ENCODE peak calls at places on chromosome 1, in six cellular contexts. F is SK-N-DZ; C is activated naive CD4-positive, alpha-beta T cell; W is LoVo; O is effector memory CD4-positive, alpha-beta T cell; Y is activated effector memory CD4-positive, alpha-beta T cell treated with anti-CD3 and anti-CD28 coated beads, Interleukin-2, amount 50 U/mL, for 16 hours. J is an unnamed sample.

GRCh38 chr1:59917026-59917784 is 9.4 kb downstream of the CYP2J2 start:
- DNase-seq in W (no peak), Y (no peak), F (no peak), C (no peak), O (no peak), J (no peak)

GRCh38 chr1:246160398-246160797 is 346.7 kb downstream of the SMYD3 start:
- DNase-seq in W (no peak), O (no peak), Y (no peak), C (no peak), F (no peak), J (no peak)

GRCh38 chr1:5447479-5448070 is 544.6 kb downstream of the NPHP4 start:
- DNase-seq in C (no peak), O (no peak), F (peak; percentile 6), W (no peak), Y (no peak), J (no peak)

GRCh38 chr1:12617901-12618660 is at the start of gene DHRS3:
- DNase-seq in F (no peak), W (peak; percentile 85), Y (peak; percentile 87), O (peak; percentile 43), C (no peak), J (peak; percentile 68)

GRCh38 chr1:229508823-229509337 is 739 bp upstream of the NUP133 start:
- DNase-seq in F (no peak), Y (no peak), C (no peak), O (no peak), W (no peak), J (no peak)

GRCh38 chr1:171754381-171754705 is 12.5 kb upstream of the VAMP4 start:
- DNase-seq in C (no peak), F (no peak), Y (no peak), O (no peak), W (no peak), J (no peak)

GRCh38 chr1:54808443-54809207 is 7.5 kb upstream of the TTC22 start:
- DNase-seq in Y (peak; percentile 59), W (no peak), C (no peak), O (no peak), F (no peak), J (no peak)

GRCh38 chr1:65434760-65435159 is 14.3 kb downstream of the LEPR start:
- DNase-seq in F (no peak), Y (no peak), O (no peak), C (no peak), W (peak; percentile 5), J (no peak)

GRCh38 chr1:201346337-201346939 is 31.0 kb downstream of the TNNT2 start:
- DNase-seq in F (peak; percentile 23), W (peak; percentile 60), Y (no peak), C (no peak), O (no peak), J (peak; percentile 55)

GRCh38 chr1:25520446-25521061 is 22.9 kb upstream of the LDLRAP1 start:
- DNase-seq in W (peak; percentile 68), C (peak; percentile 22), Y (peak; percentile 89), F (peak; percentile 42), O (peak; percentile 17), J (peak; percentile 36)

GRCh38 chr1:30725450-30726095 is 2.2 kb upstream of the MATN1 start:
- DNase-seq in W (no peak), F (no peak), C (no peak), Y (no peak), O (no peak), J (no peak)

GRCh38 chr1:103416681-103417318 is 108.7 kb upstream of the RNPC3 start:
- DNase-seq in Y (no peak), F (no peak), C (no peak), O (no peak), W (no peak), J (no peak)

J was measured in NCI-H460.